ENCODE peak calls at places on chromosomes 13 and 19, in six cellular contexts. R is tibial artery; S is pancreas; M is CD4-positive, CD25-positive, alpha-beta regulatory T cell; J is CD4-positive, alpha-beta memory T cell; X is H9. B is an unnamed sample. For H3K9me3, the result is how much of the 10 kb centered on the place peaks cover.

GRCh38 chr13:114112231-114112825 is 20.1 kb downstream of the RASA3 start:
- DNase-seq in R (peak), S (no peak), M (no peak), J (no peak), X (no peak), B (no peak)

GRCh38 chr19:19120308-19121156 is 17.7 kb downstream of the TMEM161A start:
- DNase-seq in R (no peak), S (peak), M (peak), J (no peak), X (peak), B (no peak)

GRCh38 chr13:73138276-73138950 is 79.6 kb downstream of the KLF5 start:
- DNase-seq in R (no peak), S (no peak), M (no peak), J (no peak), X (no peak), B (no peak)

GRCh38 chr19:55649579-55650557 is 1.9 kb downstream of the CCDC106 start:
- DNase-seq in R (no peak), S (no peak), M (no peak), J (no peak), X (no peak), B (no peak)

GRCh38 chr13:95656386-95657015 is 12.0 kb upstream of the DZIP1 start:
- DNase-seq in R (no peak), S (no peak), M (no peak), J (no peak), X (no peak), B (no peak)

GRCh38 chr19:32464279-32464678 is 58.7 kb downstream of the DPY19L3 start:
- DNase-seq in R (no peak), S (no peak), M (peak), J (no peak), X (no peak), B (no peak)

GRCh38 chr13:42906257-42906656 is 85.8 kb downstream of the EPSTI1 start:
- DNase-seq in R (no peak), S (no peak), M (no peak), J (no peak), X (no peak), B (no peak)

GRCh38 chr13:98755729-98756128 is 3.3 kb upstream of the SLC15A1 start:
- DNase-seq in R (no peak), S (no peak), M (no peak), J (no peak), X (no peak), B (no peak)

GRCh38 chr19:49453013-49453756 is at the start of gene ALDH16A1:
- DNase-seq in R (peak), S (peak), M (peak), J (peak), X (peak), B (peak)

GRCh38 chr13:21218351-21219043 is 42.0 kb downstream of the MRPL57 start:
- DNase-seq in R (no peak), S (no peak), M (peak), J (peak), X (no peak), B (no peak)

GRCh38 chr13:51997641-51998330 is 13.5 kb downstream of the ATP7B start:
- DNase-seq in R (no peak), S (peak), M (no peak), J (no peak), X (peak), B (no peak)

GRCh38 chr13:87709947-87710346 is 38.8 kb downstream of the SLITRK5 start:
- DNase-seq in R (no peak), S (no peak), M (no peak), J (no peak), X (no peak), B (no peak)

GRCh38 chr19:2424686-2425621 is 2.4 kb downstream of the TIMM13 start:
- DNase-seq in R (no peak), S (peak), M (no peak), J (no peak), X (peak), B (no peak)

GRCh38 chr13:66461021-66461420 is 769.1 kb downstream of the PCDH9 start:
- DNase-seq in R (no peak), S (no peak), M (no peak), J (no peak), X (no peak), B (no peak)

GRCh38 chr13:57680609-57681008 is 49.1 kb downstream of the PCDH17 start:
- DNase-seq in R (no peak), S (no peak), M (no peak), J (no peak), X (no peak), B (no peak)

GRCh38 chr13:96994030-96994848 is at the start of gene OXGR1:
- DNase-seq in R (no peak), S (no peak), M (no peak), J (no peak), X (peak), B (no peak)

GRCh38 chr13:61286148-61286745 is 129.4 kb downstream of the PCDH20 start:
- DNase-seq in R (no peak), S (no peak), M (no peak), J (no peak), X (peak), B (no peak)

GRCh38 chr13:96223231-96223630 is 133.3 kb downstream of the HS6ST3 start:
- DNase-seq in R (no peak), S (no peak), M (no peak), J (no peak), X (no peak), B (no peak)

GRCh38 chr19:44344255-44344654 is 12.2 kb downstream of the ZNF112 start:
- DNase-seq in R (no peak), S (no peak), M (no peak), J (no peak), X (no peak), B (no peak)

GRCh38 chr13:79485014-79485441 is 4.1 kb downstream of the NDFIP2 start:
- DNase-seq in R (no peak), S (peak), M (no peak), J (no peak), X (no peak), B (no peak)

GRCh38 chr19:46944918-46945628 is 74.6 kb upstream of the NPAS1 start:
- DNase-seq in R (peak), S (peak), M (no peak), J (no peak), X (peak), B (no peak)

GRCh38 chr13:97257800-97258799 is 36.0 kb downstream of the MBNL2 start:
- DNase-seq in R (peak), S (peak), M (peak), J (peak), X (peak), B (no peak)

DNA sequence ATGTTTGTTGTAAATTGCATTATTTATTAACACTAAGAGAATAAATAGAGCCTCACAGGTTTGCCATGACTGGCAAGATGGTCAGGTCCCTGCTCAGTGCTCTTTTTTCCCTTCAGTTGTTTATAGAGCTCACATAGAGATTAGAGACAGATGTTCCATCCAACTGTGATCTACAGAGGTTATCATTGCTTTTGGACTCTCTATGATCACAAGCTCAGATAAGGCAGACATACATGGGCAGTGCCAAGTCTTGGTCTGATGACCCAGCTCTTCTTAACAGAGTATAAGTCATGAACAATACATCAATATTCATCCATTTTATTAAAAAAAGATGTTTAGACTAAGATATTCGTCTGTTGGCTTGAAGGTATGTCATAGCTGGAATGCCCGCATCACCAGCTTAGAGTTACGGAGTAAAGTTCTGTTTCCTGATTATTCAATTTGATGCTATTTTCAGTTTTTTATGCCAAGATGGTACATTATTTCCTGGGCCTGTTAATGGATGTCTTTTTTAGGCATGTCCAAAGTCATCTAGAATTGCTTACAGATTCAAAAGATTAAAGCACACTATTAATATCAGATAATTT is 729.8 kb upstream of the SLC10A2 start:
- DNase-seq in R (no peak), S (no peak), M (no peak), J (no peak), X (no peak), B (no peak)
- H3K9me3 ChIP-seq in R (under half), S (under half), M (under half), J (under half), X (under half), B (under half)

DNA sequence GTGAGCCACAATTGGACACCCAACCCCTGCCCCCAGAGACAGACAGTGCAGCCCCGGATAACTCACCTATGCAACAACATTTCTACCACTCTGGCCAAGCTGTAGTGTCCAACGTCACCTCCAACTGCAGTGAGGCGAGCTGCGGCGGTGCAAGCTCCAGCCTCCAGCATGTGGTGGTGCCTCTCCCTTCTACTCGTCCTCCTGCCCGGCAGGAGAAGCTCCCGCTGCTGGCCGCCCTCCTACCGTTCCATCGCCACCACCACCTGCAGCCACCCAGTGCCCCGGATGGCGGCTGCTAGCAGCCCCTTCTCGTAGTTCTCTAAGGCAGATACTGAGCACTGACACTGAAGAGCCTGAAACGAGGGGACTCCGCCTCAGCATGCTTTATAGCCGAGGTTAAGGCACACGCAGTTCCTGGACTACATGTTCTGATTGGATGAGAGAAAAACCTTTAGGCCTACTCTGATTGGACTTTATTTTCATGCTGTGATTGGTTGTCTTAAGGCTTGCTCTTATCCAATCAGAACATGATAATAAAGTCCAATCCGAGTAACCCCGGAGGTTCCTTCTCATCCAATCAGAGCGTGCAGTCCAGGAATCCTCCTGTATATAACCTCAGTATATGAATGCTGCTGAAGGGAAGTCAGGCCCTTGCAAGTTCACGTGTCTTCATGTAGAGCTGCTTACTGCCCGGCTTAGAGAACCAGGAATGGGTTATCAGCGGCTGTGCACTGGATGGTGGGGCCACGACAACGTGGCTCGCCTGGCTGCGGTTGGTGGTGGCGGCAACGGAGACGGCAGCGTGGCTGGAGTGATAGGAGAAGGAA is 63.5 kb downstream of the TUBA3C start:
- DNase-seq in R (no peak), S (no peak), M (no peak), J (no peak), X (no peak), B (no peak)
- H3K9me3 ChIP-seq in R (under half), S (under half), M (under half), J (under half), X (half or more), B (under half)

GRCh38 chr19:15534957-15535864 is 26.9 kb downstream of the CYP4F22 start:
- DNase-seq in R (no peak), S (no peak), M (no peak), J (no peak), X (no peak), B (no peak)

GRCh38 chr19:15539638-15540037 is 31.3 kb downstream of the CYP4F22 start:
- DNase-seq in R (no peak), S (no peak), M (no peak), J (no peak), X (no peak), B (no peak)

GRCh38 chr19:15538774-15539173 is 30.4 kb downstream of the CYP4F22 start:
- DNase-seq in R (no peak), S (no peak), M (peak), J (no peak), X (no peak), B (no peak)

GRCh38 chr19:15532779-15533521 is 24.6 kb downstream of the CYP4F22 start:
- DNase-seq in R (no peak), S (no peak), M (no peak), J (no peak), X (no peak), B (no peak)

GRCh38 chr19:15536350-15536749 is 28.0 kb downstream of the CYP4F22 start:
- DNase-seq in R (no peak), S (no peak), M (no peak), J (no peak), X (no peak), B (no peak)
- H3K9me3 ChIP-seq in R (under half), S (under half), M (under half), J (under half), X (half or more), B (under half)

GRCh38 chr19:36564391-36564790 is 8.7 kb downstream of the ZNF529 start:
- DNase-seq in R (no peak), S (no peak), M (no peak), J (no peak), X (no peak), B (no peak)
- H3K9me3 ChIP-seq in R (half or more), S (under half), M (half or more), J (under half), X (under half), B (under half)

GRCh38 chr19:51978882-51979281 is 7.8 kb downstream of the ZNF350 start:
- DNase-seq in R (no peak), S (no peak), M (no peak), J (no peak), X (no peak), B (no peak)

GRCh38 chr19:51977346-51977745 is 9.3 kb downstream of the ZNF350 start:
- DNase-seq in R (no peak), S (no peak), M (no peak), J (no peak), X (no peak), B (no peak)

GRCh38 chr19:51980116-51980736 is 6.4 kb downstream of the ZNF350 start:
- DNase-seq in R (no peak), S (no peak), M (no peak), J (no peak), X (no peak), B (no peak)

GRCh38 chr19:51971624-51972023 is 15.0 kb downstream of the ZNF350 start:
- DNase-seq in R (no peak), S (no peak), M (peak), J (peak), X (no peak), B (no peak)

GRCh38 chr19:51976852-51977251 is 9.8 kb downstream of the ZNF350 start:
- DNase-seq in R (no peak), S (no peak), M (no peak), J (no peak), X (no peak), B (no peak)
- H3K9me3 ChIP-seq in R (half or more), S (under half), M (half or more), J (half or more), X (under half), B (half or more)

DNA sequence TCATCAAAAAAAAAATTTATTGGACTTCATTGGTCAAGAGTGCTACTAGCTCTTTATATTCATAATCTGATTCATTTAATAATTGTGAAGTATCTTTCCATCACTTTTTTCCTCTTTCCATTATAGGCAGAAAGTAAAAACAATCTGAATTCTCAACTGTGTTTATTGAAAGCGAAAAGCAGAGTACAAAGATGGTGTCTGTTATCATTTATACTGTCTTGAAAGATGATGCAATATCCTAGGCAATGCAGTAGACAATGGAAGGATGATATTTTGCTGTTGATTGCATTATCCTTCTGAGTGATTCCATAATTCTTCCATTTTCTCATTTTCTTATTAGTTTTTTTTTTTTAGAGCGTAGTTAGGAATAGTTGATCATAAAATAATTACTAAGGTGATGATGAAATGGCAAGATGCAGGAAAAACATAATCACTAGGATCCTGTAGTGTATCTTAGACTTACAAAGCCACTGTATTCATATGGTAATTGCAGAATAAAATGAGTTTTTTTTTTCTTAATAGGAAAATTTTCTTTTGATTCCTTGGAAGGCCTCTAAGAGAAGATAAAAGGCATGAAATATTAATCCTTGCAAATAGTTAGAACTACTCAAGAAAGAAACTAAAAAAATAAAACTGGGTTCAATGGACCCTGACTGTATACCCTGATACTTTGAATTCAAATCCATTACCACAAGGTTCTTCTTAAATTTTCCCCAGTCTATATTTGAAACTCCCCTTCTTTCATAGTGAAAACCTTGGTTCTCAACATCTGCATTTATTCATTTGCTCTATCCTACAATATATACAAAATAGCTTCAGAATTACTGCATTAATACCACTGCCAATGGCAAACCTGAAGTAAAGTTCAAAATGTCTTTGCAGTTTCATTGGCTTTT is 11.6 kb downstream of the URI1 start:
- DNase-seq in R (no peak), S (no peak), M (no peak), J (no peak), X (no peak), B (no peak)
- H3K9me3 ChIP-seq in R (under half), S (under half), M (under half), J (under half), X (under half), B (under half)

DNA sequence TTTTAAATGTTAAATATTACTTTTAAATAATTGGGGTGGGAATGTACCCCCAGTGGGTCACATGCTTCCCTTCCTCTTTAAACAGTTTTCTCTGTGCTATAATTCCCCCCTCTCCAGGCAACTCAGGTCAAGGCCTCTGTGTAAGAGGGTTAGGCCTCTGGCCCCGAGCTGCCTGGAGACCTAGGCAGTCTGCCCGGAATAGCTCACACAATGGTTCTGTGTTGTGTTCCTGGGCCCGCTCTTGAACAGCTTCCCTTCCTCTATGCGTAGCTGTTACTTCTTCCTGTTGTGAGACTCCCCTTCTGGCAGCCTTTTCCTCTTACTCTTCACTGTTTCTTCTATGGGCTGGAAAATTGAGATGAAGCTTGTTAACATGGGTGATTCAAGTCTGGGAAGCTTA is 14.8 kb upstream of the ZNF492 start:
- DNase-seq in R (no peak), S (no peak), M (no peak), J (no peak), X (no peak), B (no peak)
- H3K9me3 ChIP-seq in R (under half), S (under half), M (under half), J (under half), X (half or more), B (under half)

GRCh38 chr13:112172017-112172416 is 105.1 kb downstream of the SOX1 start:
- DNase-seq in R (no peak), S (no peak), M (no peak), J (no peak), X (no peak), B (no peak)
- H3K9me3 ChIP-seq in R (under half), S (under half), M (under half), J (under half), X (under half), B (under half)

GRCh38 chr19:36574762-36575161 is 1.7 kb upstream of the ZNF529 start:
- DNase-seq in R (no peak), S (no peak), M (no peak), J (no peak), X (no peak), B (no peak)

GRCh38 chr19:36573948-36574726 is 1.0 kb upstream of the ZNF529 start:
- DNase-seq in R (no peak), S (no peak), M (no peak), J (no peak), X (no peak), B (no peak)

GRCh38 chr19:36573020-36573947 is at the start of gene ZNF529:
- DNase-seq in R (peak), S (peak), M (peak), J (peak), X (peak), B (peak)

GRCh38 chr19:36577271-36577996 is 4.3 kb upstream of the ZNF529 start:
- DNase-seq in R (no peak), S (no peak), M (no peak), J (no peak), X (no peak), B (no peak)

DNA sequence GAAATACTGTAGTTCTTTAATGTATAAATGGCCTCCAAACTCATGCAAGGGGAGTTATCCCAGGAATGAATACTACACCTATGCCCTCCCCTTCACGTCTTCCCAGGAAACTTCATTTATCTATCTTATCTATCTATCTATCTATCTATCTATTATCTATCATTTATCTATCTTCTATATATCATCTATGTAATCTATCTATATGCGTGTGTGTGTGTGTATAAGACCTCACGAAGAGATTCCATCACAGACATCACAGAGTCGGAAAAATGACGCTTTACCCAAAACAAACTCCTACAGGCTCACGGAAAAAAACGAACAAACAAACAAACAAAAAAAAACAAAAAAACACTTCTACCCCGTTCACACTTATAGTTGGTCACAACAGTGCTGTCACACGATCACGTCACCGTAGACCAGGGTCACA is 486 bp downstream of the ZNF529 start:
- DNase-seq in R (no peak), S (no peak), M (no peak), J (no peak), X (no peak), B (no peak)
- H3K9me3 ChIP-seq in R (under half), S (under half), M (under half), J (under half), X (under half), B (under half)

B was measured in T-helper 17 cell.